ENCODE peak calls at places on chromosome X, in nine cellular contexts. One of them, this sample, is unnamed.

GRCh38 chrX:10685923-10686595 is 65.7 kb upstream of the MID1 start:
- DNase-seq in RKO: no peak
- DNase-seq in T-helper 2 cell: no peak
- DNase-seq in left kidney: no peak
- DNase-seq in MM.1S: no peak
- DNase-seq in B cell: no peak
- DNase-seq in CMK: no peak
- DNase-seq in ureter: no peak
- DNase-seq in activated CD4-positive, alpha-beta T cell treated with anti-CD3 and anti-CD28 coated beads, Interleukin-2, amount 10 ng/mL, durations not matched to agents 7 days and 5 days: no peak
- DNase-seq in this sample: no peak

GRCh38 chrX:1598876-1599790 is 7.7 kb downstream of the AKAP17A start:
- DNase-seq in RKO: no peak
- DNase-seq in T-helper 2 cell: no peak
- DNase-seq in left kidney: no peak
- DNase-seq in MM.1S: no peak
- DNase-seq in B cell: peak; percentile 32
- DNase-seq in CMK: no peak
- DNase-seq in ureter: no peak
- DNase-seq in activated CD4-positive, alpha-beta T cell treated with anti-CD3 and anti-CD28 coated beads, Interleukin-2, amount 10 ng/mL, durations not matched to agents 7 days and 5 days: no peak
- DNase-seq in this sample: no peak

GRCh38 chrX:13448941-13449340 is 120.5 kb upstream of the EGFL6 start:
- DNase-seq in RKO: no peak
- DNase-seq in T-helper 2 cell: no peak
- DNase-seq in left kidney: no peak
- DNase-seq in MM.1S: no peak
- DNase-seq in B cell: no peak
- DNase-seq in CMK: no peak
- DNase-seq in ureter: no peak
- DNase-seq in activated CD4-positive, alpha-beta T cell treated with anti-CD3 and anti-CD28 coated beads, Interleukin-2, amount 10 ng/mL, durations not matched to agents 7 days and 5 days: no peak
- DNase-seq in this sample: no peak

GRCh38 chrX:45011131-45011530 is 138.1 kb downstream of the KDM6A start:
- DNase-seq in RKO: peak; percentile 80
- DNase-seq in T-helper 2 cell: no peak
- DNase-seq in left kidney: no peak
- DNase-seq in MM.1S: no peak
- DNase-seq in B cell: no peak
- DNase-seq in CMK: no peak
- DNase-seq in ureter: no peak
- DNase-seq in activated CD4-positive, alpha-beta T cell treated with anti-CD3 and anti-CD28 coated beads, Interleukin-2, amount 10 ng/mL, durations not matched to agents 7 days and 5 days: no peak
- DNase-seq in this sample: no peak

GRCh38 chrX:65920620-65921019 is 119.3 kb downstream of the VSIG4 start:
- DNase-seq in RKO: no peak
- DNase-seq in T-helper 2 cell: no peak
- DNase-seq in left kidney: peak; percentile 48
- DNase-seq in MM.1S: no peak
- DNase-seq in B cell: no peak
- DNase-seq in CMK: no peak
- DNase-seq in ureter: no peak
- DNase-seq in activated CD4-positive, alpha-beta T cell treated with anti-CD3 and anti-CD28 coated beads, Interleukin-2, amount 10 ng/mL, durations not matched to agents 7 days and 5 days: no peak
- DNase-seq in this sample: no peak

GRCh38 chrX:100944601-100945000 is 15.9 kb upstream of the XKRX start:
- DNase-seq in RKO: no peak
- DNase-seq in T-helper 2 cell: no peak
- DNase-seq in left kidney: no peak
- DNase-seq in MM.1S: no peak
- DNase-seq in B cell: no peak
- DNase-seq in CMK: no peak
- DNase-seq in ureter: no peak
- DNase-seq in activated CD4-positive, alpha-beta T cell treated with anti-CD3 and anti-CD28 coated beads, Interleukin-2, amount 10 ng/mL, durations not matched to agents 7 days and 5 days: no peak
- DNase-seq in this sample: no peak

GRCh38 chrX:116284383-116284782 is 113.8 kb downstream of the AGTR2 start:
- DNase-seq in RKO: no peak
- DNase-seq in T-helper 2 cell: no peak
- DNase-seq in left kidney: no peak
- DNase-seq in MM.1S: no peak
- DNase-seq in B cell: no peak
- DNase-seq in CMK: no peak
- DNase-seq in ureter: no peak
- DNase-seq in activated CD4-positive, alpha-beta T cell treated with anti-CD3 and anti-CD28 coated beads, Interleukin-2, amount 10 ng/mL, durations not matched to agents 7 days and 5 days: no peak
- DNase-seq in this sample: no peak

GRCh38 chrX:128106630-128107029 is 54.4 kb upstream of the ACTRT1 start:
- DNase-seq in RKO: peak; percentile 43
- DNase-seq in T-helper 2 cell: no peak
- DNase-seq in left kidney: peak; percentile 27
- DNase-seq in MM.1S: peak; percentile 46
- DNase-seq in B cell: no peak
- DNase-seq in CMK: no peak
- DNase-seq in ureter: no peak
- DNase-seq in activated CD4-positive, alpha-beta T cell treated with anti-CD3 and anti-CD28 coated beads, Interleukin-2, amount 10 ng/mL, durations not matched to agents 7 days and 5 days: no peak
- DNase-seq in this sample: no peak

GRCh38 chrX:119692241-119693031 is 532 bp downstream of the SEPTIN6 start:
- DNase-seq in RKO: peak; percentile 60
- DNase-seq in T-helper 2 cell: peak; percentile 79
- DNase-seq in left kidney: peak; percentile 63
- DNase-seq in MM.1S: peak; percentile 68
- DNase-seq in B cell: peak; percentile 59
- DNase-seq in CMK: no peak
- DNase-seq in ureter: no peak
- DNase-seq in activated CD4-positive, alpha-beta T cell treated with anti-CD3 and anti-CD28 coated beads, Interleukin-2, amount 10 ng/mL, durations not matched to agents 7 days and 5 days: peak; percentile 64
- DNase-seq in this sample: peak; percentile 2

GRCh38 chrX:129984196-129984962 is 1.9 kb downstream of the BCORL1 start:
- DNase-seq in RKO: no peak
- DNase-seq in T-helper 2 cell: peak; percentile 40
- DNase-seq in left kidney: peak; percentile 58
- DNase-seq in MM.1S: no peak
- DNase-seq in B cell: peak; percentile 75
- DNase-seq in CMK: no peak
- DNase-seq in ureter: no peak
- DNase-seq in activated CD4-positive, alpha-beta T cell treated with anti-CD3 and anti-CD28 coated beads, Interleukin-2, amount 10 ng/mL, durations not matched to agents 7 days and 5 days: peak; percentile 37
- DNase-seq in this sample: peak; percentile 41

GRCh38 chrX:132041016-132041415 is 17.9 kb downstream of the STK26 start:
- DNase-seq in RKO: peak; percentile 29
- DNase-seq in T-helper 2 cell: no peak
- DNase-seq in left kidney: no peak
- DNase-seq in MM.1S: no peak
- DNase-seq in B cell: no peak
- DNase-seq in CMK: no peak
- DNase-seq in ureter: no peak
- DNase-seq in activated CD4-positive, alpha-beta T cell treated with anti-CD3 and anti-CD28 coated beads, Interleukin-2, amount 10 ng/mL, durations not matched to agents 7 days and 5 days: no peak
- DNase-seq in this sample: no peak

GRCh38 chrX:13476384-13476783 is 93.0 kb upstream of the EGFL6 start:
- DNase-seq in RKO: no peak
- DNase-seq in T-helper 2 cell: no peak
- DNase-seq in left kidney: peak; percentile 4
- DNase-seq in MM.1S: no peak
- DNase-seq in B cell: no peak
- DNase-seq in CMK: no peak
- DNase-seq in ureter: no peak
- DNase-seq in activated CD4-positive, alpha-beta T cell treated with anti-CD3 and anti-CD28 coated beads, Interleukin-2, amount 10 ng/mL, durations not matched to agents 7 days and 5 days: no peak
- DNase-seq in this sample: no peak

GRCh38 chrX:15838017-15838416 is 16.6 kb downstream of the AP1S2 start:
- DNase-seq in RKO: peak; percentile 52
- DNase-seq in T-helper 2 cell: peak; percentile 12
- DNase-seq in left kidney: no peak
- DNase-seq in MM.1S: no peak
- DNase-seq in B cell: no peak
- DNase-seq in CMK: no peak
- DNase-seq in ureter: no peak
- DNase-seq in activated CD4-positive, alpha-beta T cell treated with anti-CD3 and anti-CD28 coated beads, Interleukin-2, amount 10 ng/mL, durations not matched to agents 7 days and 5 days: no peak
- DNase-seq in this sample: no peak

GRCh38 chrX:1466971-1467561 is 14.4 kb upstream of the ASMTL start:
- DNase-seq in RKO: no peak
- DNase-seq in T-helper 2 cell: peak; percentile 62
- DNase-seq in left kidney: no peak
- DNase-seq in MM.1S: peak; percentile 89
- DNase-seq in B cell: peak; percentile 79
- DNase-seq in CMK: no peak
- DNase-seq in ureter: peak; percentile 43
- DNase-seq in activated CD4-positive, alpha-beta T cell treated with anti-CD3 and anti-CD28 coated beads, Interleukin-2, amount 10 ng/mL, durations not matched to agents 7 days and 5 days: peak; percentile 73
- DNase-seq in this sample: no peak

GRCh38 chrX:47283015-47283771 is 50.4 kb downstream of the USP11 start:
- DNase-seq in RKO: peak; percentile 38
- DNase-seq in T-helper 2 cell: peak; percentile 5
- DNase-seq in left kidney: peak; percentile 93
- DNase-seq in MM.1S: no peak
- DNase-seq in B cell: no peak
- DNase-seq in CMK: no peak
- DNase-seq in ureter: no peak
- DNase-seq in activated CD4-positive, alpha-beta T cell treated with anti-CD3 and anti-CD28 coated beads, Interleukin-2, amount 10 ng/mL, durations not matched to agents 7 days and 5 days: no peak
- DNase-seq in this sample: peak; percentile 56

GRCh38 chrX:87327267-87327666 is 190.3 kb upstream of the KLHL4 start:
- DNase-seq in RKO: no peak
- DNase-seq in T-helper 2 cell: no peak
- DNase-seq in left kidney: no peak
- DNase-seq in MM.1S: no peak
- DNase-seq in B cell: no peak
- DNase-seq in CMK: no peak
- DNase-seq in ureter: no peak
- DNase-seq in activated CD4-positive, alpha-beta T cell treated with anti-CD3 and anti-CD28 coated beads, Interleukin-2, amount 10 ng/mL, durations not matched to agents 7 days and 5 days: no peak
- DNase-seq in this sample: no peak

GRCh38 chrX:6052111-6052745 is 176.4 kb downstream of the NLGN4X start:
- DNase-seq in RKO: no peak
- DNase-seq in T-helper 2 cell: no peak
- DNase-seq in left kidney: no peak
- DNase-seq in MM.1S: no peak
- DNase-seq in B cell: no peak
- DNase-seq in CMK: no peak
- DNase-seq in ureter: peak; percentile 48
- DNase-seq in activated CD4-positive, alpha-beta T cell treated with anti-CD3 and anti-CD28 coated beads, Interleukin-2, amount 10 ng/mL, durations not matched to agents 7 days and 5 days: no peak
- DNase-seq in this sample: no peak

GRCh38 chrX:68839771-68840170 is 10.9 kb downstream of the EFNB1 start:
- DNase-seq in RKO: no peak
- DNase-seq in T-helper 2 cell: no peak
- DNase-seq in left kidney: no peak
- DNase-seq in MM.1S: no peak
- DNase-seq in B cell: no peak
- DNase-seq in CMK: no peak
- DNase-seq in ureter: no peak
- DNase-seq in activated CD4-positive, alpha-beta T cell treated with anti-CD3 and anti-CD28 coated beads, Interleukin-2, amount 10 ng/mL, durations not matched to agents 7 days and 5 days: no peak
- DNase-seq in this sample: no peak

GRCh38 chrX:130051176-130051845 is 59.0 kb downstream of the ELF4 start:
- DNase-seq in RKO: no peak
- DNase-seq in T-helper 2 cell: no peak
- DNase-seq in left kidney: no peak
- DNase-seq in MM.1S: no peak
- DNase-seq in B cell: no peak
- DNase-seq in CMK: no peak
- DNase-seq in ureter: no peak
- DNase-seq in activated CD4-positive, alpha-beta T cell treated with anti-CD3 and anti-CD28 coated beads, Interleukin-2, amount 10 ng/mL, durations not matched to agents 7 days and 5 days: no peak
- DNase-seq in this sample: no peak

GRCh38 chrX:140948827-140949226 is 53.6 kb upstream of the SPANXB1 start:
- DNase-seq in RKO: no peak
- DNase-seq in T-helper 2 cell: no peak
- DNase-seq in left kidney: no peak
- DNase-seq in MM.1S: no peak
- DNase-seq in B cell: no peak
- DNase-seq in CMK: no peak
- DNase-seq in ureter: no peak
- DNase-seq in activated CD4-positive, alpha-beta T cell treated with anti-CD3 and anti-CD28 coated beads, Interleukin-2, amount 10 ng/mL, durations not matched to agents 7 days and 5 days: no peak
- DNase-seq in this sample: no peak

GRCh38 chrX:102959471-102959870 is 22.4 kb downstream of the RAB40AL start:
- DNase-seq in RKO: no peak
- DNase-seq in T-helper 2 cell: no peak
- DNase-seq in left kidney: no peak
- DNase-seq in MM.1S: no peak
- DNase-seq in B cell: no peak
- DNase-seq in CMK: no peak
- DNase-seq in ureter: no peak
- DNase-seq in activated CD4-positive, alpha-beta T cell treated with anti-CD3 and anti-CD28 coated beads, Interleukin-2, amount 10 ng/mL, durations not matched to agents 7 days and 5 days: no peak
- DNase-seq in this sample: no peak

GRCh38 chrX:989959-990510 is 222.4 kb downstream of the CRLF2 start:
- DNase-seq in RKO: no peak
- DNase-seq in T-helper 2 cell: peak; percentile 76
- DNase-seq in left kidney: peak; percentile 97
- DNase-seq in MM.1S: peak; percentile 71
- DNase-seq in B cell: peak; percentile 69
- DNase-seq in CMK: peak; percentile 99
- DNase-seq in ureter: peak; percentile 92
- DNase-seq in activated CD4-positive, alpha-beta T cell treated with anti-CD3 and anti-CD28 coated beads, Interleukin-2, amount 10 ng/mL, durations not matched to agents 7 days and 5 days: peak; percentile 67
- DNase-seq in this sample: peak; percentile 54

GRCh38 chrX:68697465-68698125 is 50.1 kb downstream of the STARD8 start:
- DNase-seq in RKO: no peak
- DNase-seq in T-helper 2 cell: no peak
- DNase-seq in left kidney: peak; percentile 34
- DNase-seq in MM.1S: no peak
- DNase-seq in B cell: no peak
- DNase-seq in CMK: peak; percentile 61
- DNase-seq in ureter: no peak
- DNase-seq in activated CD4-positive, alpha-beta T cell treated with anti-CD3 and anti-CD28 coated beads, Interleukin-2, amount 10 ng/mL, durations not matched to agents 7 days and 5 days: no peak
- DNase-seq in this sample: no peak

GRCh38 chrX:42442745-42443144 is 335.2 kb downstream of the PPP1R2C start:
- DNase-seq in RKO: no peak
- DNase-seq in T-helper 2 cell: no peak
- DNase-seq in left kidney: no peak
- DNase-seq in MM.1S: peak; percentile 48
- DNase-seq in B cell: no peak
- DNase-seq in CMK: no peak
- DNase-seq in ureter: no peak
- DNase-seq in activated CD4-positive, alpha-beta T cell treated with anti-CD3 and anti-CD28 coated beads, Interleukin-2, amount 10 ng/mL, durations not matched to agents 7 days and 5 days: no peak
- DNase-seq in this sample: peak; percentile 20

GRCh38 chrX:140918398-140919043 is 83.9 kb upstream of the SPANXB1 start:
- DNase-seq in RKO: peak; percentile 75
- DNase-seq in T-helper 2 cell: peak; percentile 87
- DNase-seq in left kidney: peak; percentile 75
- DNase-seq in MM.1S: peak; percentile 83
- DNase-seq in B cell: no peak
- DNase-seq in CMK: peak; percentile 9
- DNase-seq in ureter: no peak
- DNase-seq in activated CD4-positive, alpha-beta T cell treated with anti-CD3 and anti-CD28 coated beads, Interleukin-2, amount 10 ng/mL, durations not matched to agents 7 days and 5 days: peak; percentile 55
- DNase-seq in this sample: peak; percentile 36

GRCh38 chrX:78673256-78673655 is 14.1 kb upstream of the RTL3 start:
- DNase-seq in RKO: no peak
- DNase-seq in T-helper 2 cell: no peak
- DNase-seq in left kidney: no peak
- DNase-seq in MM.1S: no peak
- DNase-seq in B cell: no peak
- DNase-seq in CMK: no peak
- DNase-seq in ureter: no peak
- DNase-seq in activated CD4-positive, alpha-beta T cell treated with anti-CD3 and anti-CD28 coated beads, Interleukin-2, amount 10 ng/mL, durations not matched to agents 7 days and 5 days: no peak
- DNase-seq in this sample: no peak

GRCh38 chrX:21373637-21374162 is 518 bp upstream of the CNKSR2 start:
- DNase-seq in RKO: no peak
- DNase-seq in T-helper 2 cell: peak; percentile 45
- DNase-seq in left kidney: peak; percentile 52
- DNase-seq in MM.1S: peak; percentile 28
- DNase-seq in B cell: peak; percentile 52
- DNase-seq in CMK: no peak
- DNase-seq in ureter: no peak
- DNase-seq in activated CD4-positive, alpha-beta T cell treated with anti-CD3 and anti-CD28 coated beads, Interleukin-2, amount 10 ng/mL, durations not matched to agents 7 days and 5 days: peak; percentile 26
- DNase-seq in this sample: peak; percentile 77

GRCh38 chrX:3326721-3327120 is 19.7 kb downstream of the MXRA5 start:
- DNase-seq in RKO: no peak
- DNase-seq in T-helper 2 cell: peak; percentile 4
- DNase-seq in left kidney: peak; percentile 87
- DNase-seq in MM.1S: no peak
- DNase-seq in B cell: no peak
- DNase-seq in CMK: no peak
- DNase-seq in ureter: no peak
- DNase-seq in activated CD4-positive, alpha-beta T cell treated with anti-CD3 and anti-CD28 coated beads, Interleukin-2, amount 10 ng/mL, durations not matched to agents 7 days and 5 days: no peak
- DNase-seq in this sample: no peak

GRCh38 chrX:153824348-153824747 is 6.0 kb downstream of the PDZD4 start:
- DNase-seq in RKO: no peak
- DNase-seq in T-helper 2 cell: no peak
- DNase-seq in left kidney: no peak
- DNase-seq in MM.1S: no peak
- DNase-seq in B cell: peak; percentile 16
- DNase-seq in CMK: no peak
- DNase-seq in ureter: no peak
- DNase-seq in activated CD4-positive, alpha-beta T cell treated with anti-CD3 and anti-CD28 coated beads, Interleukin-2, amount 10 ng/mL, durations not matched to agents 7 days and 5 days: no peak
- DNase-seq in this sample: no peak

GRCh38 chrX:138775501-138775900 is 64.0 kb upstream of the FGF13 start:
- DNase-seq in RKO: peak; percentile 46
- DNase-seq in T-helper 2 cell: peak; percentile 5
- DNase-seq in left kidney: peak; percentile 50
- DNase-seq in MM.1S: peak; percentile 41
- DNase-seq in B cell: no peak
- DNase-seq in CMK: peak; percentile 2
- DNase-seq in ureter: no peak
- DNase-seq in activated CD4-positive, alpha-beta T cell treated with anti-CD3 and anti-CD28 coated beads, Interleukin-2, amount 10 ng/mL, durations not matched to agents 7 days and 5 days: no peak
- DNase-seq in this sample: no peak

GRCh38 chrX:129781134-129782014 is 1.6 kb downstream of the SASH3 start:
- DNase-seq in RKO: no peak
- DNase-seq in T-helper 2 cell: peak; percentile 97
- DNase-seq in left kidney: no peak
- DNase-seq in MM.1S: peak; percentile 92
- DNase-seq in B cell: peak; percentile 77
- DNase-seq in CMK: no peak
- DNase-seq in ureter: no peak
- DNase-seq in activated CD4-positive, alpha-beta T cell treated with anti-CD3 and anti-CD28 coated beads, Interleukin-2, amount 10 ng/mL, durations not matched to agents 7 days and 5 days: peak; percentile 87
- DNase-seq in this sample: no peak